ENCODE peak calls at places on chromosomes 12 and 14, in seven cellular contexts. One of them, this sample, is unnamed.
A peak's percentile ranks its signal among the peaks of the same experiment; 100 is the strongest.

GRCh38 chr14:49303952-49304516 is 282.1 kb downstream of the RPS29 start:
- DNase-seq in stimulated activated naive CD8-positive, alpha-beta T cell treated with anti-CD3 and anti-CD28 coated beads, Interleukin-15, Interleukin-2, amounts not matched to agents 100 U/mL and 50 U/mL, for 24 hours: no peak
- DNase-seq in amygdala: peak; percentile 29
- DNase-seq in lung: no peak
- DNase-seq in astrocyte of the spinal cord: peak; percentile 37
- DNase-seq in non-pigmented ciliary epithelial cell: no peak
- DNase-seq in T-helper 2 cell: no peak
- DNase-seq in this sample: peak; percentile 47

GRCh38 chr14:34021096-34021495 is 70.2 kb upstream of the EGLN3 start:
- DNase-seq in stimulated activated naive CD8-positive, alpha-beta T cell treated with anti-CD3 and anti-CD28 coated beads, Interleukin-15, Interleukin-2, amounts not matched to agents 100 U/mL and 50 U/mL, for 24 hours: no peak
- DNase-seq in amygdala: no peak
- DNase-seq in lung: no peak
- DNase-seq in astrocyte of the spinal cord: no peak
- DNase-seq in non-pigmented ciliary epithelial cell: no peak
- DNase-seq in T-helper 2 cell: no peak
- DNase-seq in this sample: no peak

GRCh38 chr12:90902596-90902995 is 52.4 kb downstream of the CCER1 start:
- DNase-seq in stimulated activated naive CD8-positive, alpha-beta T cell treated with anti-CD3 and anti-CD28 coated beads, Interleukin-15, Interleukin-2, amounts not matched to agents 100 U/mL and 50 U/mL, for 24 hours: no peak
- DNase-seq in amygdala: no peak
- DNase-seq in lung: no peak
- DNase-seq in astrocyte of the spinal cord: no peak
- DNase-seq in non-pigmented ciliary epithelial cell: no peak
- DNase-seq in T-helper 2 cell: no peak
- DNase-seq in this sample: no peak

GRCh38 chr12:4153343-4153892 is 120.1 kb upstream of the CCND2 start:
- DNase-seq in stimulated activated naive CD8-positive, alpha-beta T cell treated with anti-CD3 and anti-CD28 coated beads, Interleukin-15, Interleukin-2, amounts not matched to agents 100 U/mL and 50 U/mL, for 24 hours: peak; percentile 80
- DNase-seq in amygdala: no peak
- DNase-seq in lung: no peak
- DNase-seq in astrocyte of the spinal cord: no peak
- DNase-seq in non-pigmented ciliary epithelial cell: no peak
- DNase-seq in T-helper 2 cell: peak; percentile 27
- DNase-seq in this sample: no peak

GRCh38 chr12:15131462-15131861 is 89.8 kb downstream of the RERG start:
- DNase-seq in stimulated activated naive CD8-positive, alpha-beta T cell treated with anti-CD3 and anti-CD28 coated beads, Interleukin-15, Interleukin-2, amounts not matched to agents 100 U/mL and 50 U/mL, for 24 hours: no peak
- DNase-seq in amygdala: no peak
- DNase-seq in lung: no peak
- DNase-seq in astrocyte of the spinal cord: peak; percentile 76
- DNase-seq in non-pigmented ciliary epithelial cell: no peak
- DNase-seq in T-helper 2 cell: no peak
- DNase-seq in this sample: peak; percentile 57

GRCh38 chr14:37594238-37594915 is 672 bp downstream of the FOXA1 start:
- DNase-seq in stimulated activated naive CD8-positive, alpha-beta T cell treated with anti-CD3 and anti-CD28 coated beads, Interleukin-15, Interleukin-2, amounts not matched to agents 100 U/mL and 50 U/mL, for 24 hours: peak; percentile 46
- DNase-seq in amygdala: peak; percentile 21
- DNase-seq in lung: peak; percentile 84
- DNase-seq in astrocyte of the spinal cord: peak; percentile 79
- DNase-seq in non-pigmented ciliary epithelial cell: peak; percentile 31
- DNase-seq in T-helper 2 cell: no peak
- DNase-seq in this sample: peak; percentile 93

GRCh38 chr12:132308311-132309161 is 20.9 kb downstream of the GALNT9 start:
- DNase-seq in stimulated activated naive CD8-positive, alpha-beta T cell treated with anti-CD3 and anti-CD28 coated beads, Interleukin-15, Interleukin-2, amounts not matched to agents 100 U/mL and 50 U/mL, for 24 hours: no peak
- DNase-seq in amygdala: no peak
- DNase-seq in lung: no peak
- DNase-seq in astrocyte of the spinal cord: no peak
- DNase-seq in non-pigmented ciliary epithelial cell: no peak
- DNase-seq in T-helper 2 cell: no peak
- DNase-seq in this sample: no peak

GRCh38 chr14:22977434-22977683 is 5.0 kb downstream of the AJUBA start:
- DNase-seq in stimulated activated naive CD8-positive, alpha-beta T cell treated with anti-CD3 and anti-CD28 coated beads, Interleukin-15, Interleukin-2, amounts not matched to agents 100 U/mL and 50 U/mL, for 24 hours: no peak
- DNase-seq in amygdala: no peak
- DNase-seq in lung: no peak
- DNase-seq in astrocyte of the spinal cord: no peak
- DNase-seq in non-pigmented ciliary epithelial cell: no peak
- DNase-seq in T-helper 2 cell: no peak
- DNase-seq in this sample: no peak

GRCh38 chr14:93943052-93943451 is 15.9 kb downstream of the FAM181A start:
- DNase-seq in stimulated activated naive CD8-positive, alpha-beta T cell treated with anti-CD3 and anti-CD28 coated beads, Interleukin-15, Interleukin-2, amounts not matched to agents 100 U/mL and 50 U/mL, for 24 hours: no peak
- DNase-seq in amygdala: no peak
- DNase-seq in lung: no peak
- DNase-seq in astrocyte of the spinal cord: peak; percentile 80
- DNase-seq in non-pigmented ciliary epithelial cell: no peak
- DNase-seq in T-helper 2 cell: no peak
- DNase-seq in this sample: no peak

GRCh38 chr12:56635539-56636117 is 5.5 kb upstream of the BAZ2A start:
- DNase-seq in stimulated activated naive CD8-positive, alpha-beta T cell treated with anti-CD3 and anti-CD28 coated beads, Interleukin-15, Interleukin-2, amounts not matched to agents 100 U/mL and 50 U/mL, for 24 hours: no peak
- DNase-seq in amygdala: no peak
- DNase-seq in lung: no peak
- DNase-seq in astrocyte of the spinal cord: no peak
- DNase-seq in non-pigmented ciliary epithelial cell: no peak
- DNase-seq in T-helper 2 cell: peak; percentile 16
- DNase-seq in this sample: no peak

GRCh38 chr14:69527635-69528034 is 43.1 kb downstream of the PLEKHD1 start:
- DNase-seq in stimulated activated naive CD8-positive, alpha-beta T cell treated with anti-CD3 and anti-CD28 coated beads, Interleukin-15, Interleukin-2, amounts not matched to agents 100 U/mL and 50 U/mL, for 24 hours: no peak
- DNase-seq in amygdala: no peak
- DNase-seq in lung: no peak
- DNase-seq in astrocyte of the spinal cord: no peak
- DNase-seq in non-pigmented ciliary epithelial cell: no peak
- DNase-seq in T-helper 2 cell: no peak
- DNase-seq in this sample: no peak

GRCh38 chr14:94689218-94689984 is 77.2 kb downstream of the SERPINA3 start:
- DNase-seq in stimulated activated naive CD8-positive, alpha-beta T cell treated with anti-CD3 and anti-CD28 coated beads, Interleukin-15, Interleukin-2, amounts not matched to agents 100 U/mL and 50 U/mL, for 24 hours: peak; percentile 72
- DNase-seq in amygdala: peak; percentile 58
- DNase-seq in lung: peak; percentile 39
- DNase-seq in astrocyte of the spinal cord: peak; percentile 53
- DNase-seq in non-pigmented ciliary epithelial cell: no peak
- DNase-seq in T-helper 2 cell: no peak
- DNase-seq in this sample: peak; percentile 14

GRCh38 chr14:106522990-106523389 is 996.6 kb downstream of the TMEM121 start:
- DNase-seq in stimulated activated naive CD8-positive, alpha-beta T cell treated with anti-CD3 and anti-CD28 coated beads, Interleukin-15, Interleukin-2, amounts not matched to agents 100 U/mL and 50 U/mL, for 24 hours: no peak
- DNase-seq in amygdala: no peak
- DNase-seq in lung: no peak
- DNase-seq in astrocyte of the spinal cord: no peak
- DNase-seq in non-pigmented ciliary epithelial cell: no peak
- DNase-seq in T-helper 2 cell: no peak
- DNase-seq in this sample: no peak

GRCh38 chr14:59707778-59708635 is 131.4 kb upstream of the CCDC175 start:
- DNase-seq in stimulated activated naive CD8-positive, alpha-beta T cell treated with anti-CD3 and anti-CD28 coated beads, Interleukin-15, Interleukin-2, amounts not matched to agents 100 U/mL and 50 U/mL, for 24 hours: no peak
- DNase-seq in amygdala: no peak
- DNase-seq in lung: no peak
- DNase-seq in astrocyte of the spinal cord: peak; percentile 23
- DNase-seq in non-pigmented ciliary epithelial cell: no peak
- DNase-seq in T-helper 2 cell: no peak
- DNase-seq in this sample: peak; percentile 22

GRCh38 chr14:73491256-73491976 is 683 bp downstream of the RIOX1 start:
- DNase-seq in stimulated activated naive CD8-positive, alpha-beta T cell treated with anti-CD3 and anti-CD28 coated beads, Interleukin-15, Interleukin-2, amounts not matched to agents 100 U/mL and 50 U/mL, for 24 hours: peak; percentile 78
- DNase-seq in amygdala: no peak
- DNase-seq in lung: peak; percentile 66
- DNase-seq in astrocyte of the spinal cord: peak; percentile 73
- DNase-seq in non-pigmented ciliary epithelial cell: no peak
- DNase-seq in T-helper 2 cell: peak; percentile 68
- DNase-seq in this sample: peak; percentile 89

GRCh38 chr14:39668449-39668848 is 236.2 kb upstream of the FBXO33 start:
- DNase-seq in stimulated activated naive CD8-positive, alpha-beta T cell treated with anti-CD3 and anti-CD28 coated beads, Interleukin-15, Interleukin-2, amounts not matched to agents 100 U/mL and 50 U/mL, for 24 hours: no peak
- DNase-seq in amygdala: no peak
- DNase-seq in lung: no peak
- DNase-seq in astrocyte of the spinal cord: no peak
- DNase-seq in non-pigmented ciliary epithelial cell: no peak
- DNase-seq in T-helper 2 cell: no peak
- DNase-seq in this sample: no peak

GRCh38 chr12:91577586-91578539 is 395.2 kb upstream of the DCN start:
- DNase-seq in stimulated activated naive CD8-positive, alpha-beta T cell treated with anti-CD3 and anti-CD28 coated beads, Interleukin-15, Interleukin-2, amounts not matched to agents 100 U/mL and 50 U/mL, for 24 hours: no peak
- DNase-seq in amygdala: no peak
- DNase-seq in lung: no peak
- DNase-seq in astrocyte of the spinal cord: peak; percentile 45
- DNase-seq in non-pigmented ciliary epithelial cell: no peak
- DNase-seq in T-helper 2 cell: no peak
- DNase-seq in this sample: peak; percentile 33